ENCODE peak calls at places on chromosomes 6 and 20, in four cellular contexts. One of them, this sample, is unnamed.

GRCh38 chr6:137926207-137926731 is 59.2 kb downstream of the TNFAIP3 start:
- DNase-seq in non-pigmented ciliary epithelial cell: peak
- DNase-seq in HT-29: peak
- DNase-seq in progenitor cell of endocrine pancreas: no peak
- DNase-seq in this sample: no peak

GRCh38 chr6:111604259-111605099 is 1.2 kb downstream of the TRAF3IP2 start:
- DNase-seq in non-pigmented ciliary epithelial cell: no peak
- DNase-seq in HT-29: no peak
- DNase-seq in progenitor cell of endocrine pancreas: no peak
- DNase-seq in this sample: no peak

GRCh38 chr6:123810948-123811347 is 7.3 kb downstream of the NKAIN2 start:
- DNase-seq in non-pigmented ciliary epithelial cell: no peak
- DNase-seq in HT-29: no peak
- DNase-seq in progenitor cell of endocrine pancreas: no peak
- DNase-seq in this sample: no peak

GRCh38 chr6:162344935-162345599 is 382.5 kb downstream of the PRKN start:
- DNase-seq in non-pigmented ciliary epithelial cell: no peak
- DNase-seq in HT-29: no peak
- DNase-seq in progenitor cell of endocrine pancreas: no peak
- DNase-seq in this sample: no peak

GRCh38 chr20:44738779-44739477 is 6.7 kb upstream of the KCNK15 start:
- DNase-seq in non-pigmented ciliary epithelial cell: no peak
- DNase-seq in HT-29: peak
- DNase-seq in progenitor cell of endocrine pancreas: no peak
- DNase-seq in this sample: peak

GRCh38 chr6:156685823-156686428 is 91.3 kb upstream of the ARID1B start:
- DNase-seq in non-pigmented ciliary epithelial cell: no peak
- DNase-seq in HT-29: no peak
- DNase-seq in progenitor cell of endocrine pancreas: no peak
- DNase-seq in this sample: no peak

GRCh38 chr20:25486377-25486776 is 78.9 kb downstream of the GINS1 start:
- DNase-seq in non-pigmented ciliary epithelial cell: no peak
- DNase-seq in HT-29: no peak
- DNase-seq in progenitor cell of endocrine pancreas: no peak
- DNase-seq in this sample: peak

GRCh38 chr6:37354526-37355384 is 972 bp downstream of the RNF8 start:
- DNase-seq in non-pigmented ciliary epithelial cell: no peak
- DNase-seq in HT-29: peak
- DNase-seq in progenitor cell of endocrine pancreas: peak
- DNase-seq in this sample: peak

GRCh38 chr6:7145269-7146078 is 37.7 kb downstream of the RREB1 start:
- DNase-seq in non-pigmented ciliary epithelial cell: no peak
- DNase-seq in HT-29: peak
- DNase-seq in progenitor cell of endocrine pancreas: no peak
- DNase-seq in this sample: no peak

GRCh38 chr20:9172908-9173307 is 104.0 kb downstream of the PLCB4 start:
- DNase-seq in non-pigmented ciliary epithelial cell: no peak
- DNase-seq in HT-29: no peak
- DNase-seq in progenitor cell of endocrine pancreas: no peak
- DNase-seq in this sample: no peak

This sample was measured in glutamatergic neuron.